ENCODE peak calls at places on chromosomes 3 and 15, in six cellular contexts. X is thoracic aorta, T is IMR-90, D is upper lobe of left lung, R is MM.1S, C is endodermal cell. H is an unnamed sample.
A peak's percentile ranks its signal among the peaks of the same experiment; 100 is the strongest.

GRCh38 chr15:68420186-68420684 is 11.7 kb downstream of the ITGA11 start:
- DNase-seq in C (peak; percentile 77), R (no peak), D (no peak), X (no peak), T (no peak), H (no peak)

GRCh38 chr3:22977042-22977441 is 226.1 kb upstream of the UBE2E2 start:
- DNase-seq in R (no peak), T (no peak), X (no peak), D (no peak), C (no peak), H (no peak)

GRCh38 chr3:43465109-43465508 is 156.7 kb downstream of the ANO10 start:
- DNase-seq in X (no peak), C (no peak), R (no peak), D (no peak), T (no peak), H (no peak)

GRCh38 chr15:85114886-85115285 is 133.2 kb downstream of the PDE8A start:
- DNase-seq in T (no peak), D (no peak), X (no peak), C (no peak), R (no peak), H (no peak)

GRCh38 chr3:74287557-74287956 is 326.9 kb downstream of the CNTN3 start:
- DNase-seq in R (no peak), X (no peak), T (peak; percentile 18), C (no peak), D (no peak), H (no peak)

GRCh38 chr3:189597918-189598317 is 33.3 kb upstream of the TP63 start:
- DNase-seq in C (no peak), D (no peak), R (no peak), T (no peak), X (no peak), H (no peak)

GRCh38 chr15:70483513-70483912 is 279.8 kb downstream of the UACA start:
- DNase-seq in D (no peak), X (no peak), R (no peak), T (no peak), C (no peak), H (no peak)

GRCh38 chr3:143951351-143951971 is 20.2 kb upstream of the DIPK2A start:
- DNase-seq in T (peak; percentile 46), R (peak; percentile 56), X (no peak), D (no peak), C (peak; percentile 63), H (peak; percentile 39)

GRCh38 chr3:185084883-185085282 is 68.0 kb downstream of the C3orf70 start:
- DNase-seq in R (no peak), X (no peak), C (no peak), D (no peak), T (peak; percentile 77), H (no peak)

GRCh38 chr3:15519096-15519495 is 2.4 kb downstream of the COLQ start:
- DNase-seq in C (no peak), D (no peak), R (no peak), T (no peak), X (no peak), H (no peak)

GRCh38 chr3:152309535-152310317 is 41.0 kb downstream of the MBNL1 start:
- DNase-seq in R (no peak), X (no peak), C (no peak), T (peak; percentile 83), D (no peak), H (no peak)

GRCh38 chr15:48427479-48427878 is 96.2 kb downstream of the DUT start:
- DNase-seq in T (no peak), C (peak; percentile 64), R (no peak), X (no peak), D (no peak), H (no peak)

GRCh38 chr3:87491843-87492242 is 215.5 kb upstream of the POU1F1 start:
- DNase-seq in X (no peak), T (no peak), D (no peak), R (no peak), C (no peak), H (no peak)

GRCh38 chr15:85013785-85014184 is 32.1 kb downstream of the PDE8A start:
- DNase-seq in X (no peak), T (no peak), C (no peak), R (no peak), D (no peak), H (no peak)

GRCh38 chr15:42511010-42511396 is 15.6 kb downstream of the SNAP23 start:
- DNase-seq in R (no peak), T (peak; percentile 84), D (no peak), X (no peak), C (no peak), H (no peak)

GRCh38 chr15:78661001-78661400 is 20.0 kb upstream of the CHRNB4 start:
- DNase-seq in D (peak; percentile 60), R (no peak), X (no peak), C (no peak), T (no peak), H (no peak)

GRCh38 chr3:134366928-134367352 is 7.3 kb downstream of the AMOTL2 start:
- DNase-seq in R (no peak), C (peak; percentile 66), X (no peak), D (peak; percentile 83), T (no peak), H (no peak)

GRCh38 chr3:31695280-31696008 is 162.7 kb downstream of the STT3B start:
- DNase-seq in X (no peak), T (no peak), R (no peak), D (no peak), C (peak; percentile 88), H (peak; percentile 32)

GRCh38 chr3:24769918-24770317 is 275.3 kb upstream of the THRB start:
- DNase-seq in C (no peak), T (no peak), D (no peak), R (no peak), X (no peak), H (no peak)

GRCh38 chr3:41690766-41691563 is 270.9 kb downstream of the ULK4 start:
- DNase-seq in D (no peak), X (no peak), C (no peak), R (no peak), T (no peak), H (no peak)

GRCh38 chr15:72180771-72181324 is 16.7 kb downstream of the GRAMD2A start:
- DNase-seq in X (no peak), D (no peak), C (peak; percentile 27), T (no peak), R (no peak), H (no peak)

GRCh38 chr3:41223691-41224090 is 24.4 kb downstream of the CTNNB1 start:
- DNase-seq in T (no peak), D (no peak), C (no peak), X (no peak), R (no peak), H (no peak)

GRCh38 chr15:67834593-67835348 is 5.1 kb downstream of the RNU6-1 start:
- DNase-seq in C (peak; percentile 80), R (no peak), T (no peak), D (peak; percentile 86), X (no peak), H (peak; percentile 28)

DNA sequence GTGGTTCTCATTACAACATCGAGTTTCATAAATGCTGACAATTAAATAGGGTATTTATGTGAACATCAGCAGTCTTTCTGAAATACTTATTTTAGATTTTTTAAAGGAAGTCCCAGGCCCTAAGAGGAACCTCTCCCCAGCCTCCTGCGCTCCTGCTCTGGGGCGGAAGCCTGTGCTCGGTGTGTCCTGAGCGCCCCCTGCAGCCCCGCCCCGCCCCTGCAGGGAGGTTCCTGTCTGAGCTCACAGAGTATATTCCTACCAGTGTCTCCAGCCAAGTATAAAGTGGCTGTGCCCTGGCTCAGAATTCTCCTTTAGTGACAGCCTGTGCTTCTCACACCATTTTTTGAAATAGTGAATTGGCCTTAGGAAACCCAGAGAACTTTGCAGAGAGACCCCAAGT is 567.9 kb downstream of the GOLGA6L6 start:
- DNase-seq in X (no peak), C (no peak), T (no peak), R (peak; percentile 21), D (peak; percentile 60), H (no peak)
- TF ChIP-seq CTCF in X (no peak), C (no peak), T (no peak), R (peak; percentile 55), D (no peak), H (no peak)

DNA sequence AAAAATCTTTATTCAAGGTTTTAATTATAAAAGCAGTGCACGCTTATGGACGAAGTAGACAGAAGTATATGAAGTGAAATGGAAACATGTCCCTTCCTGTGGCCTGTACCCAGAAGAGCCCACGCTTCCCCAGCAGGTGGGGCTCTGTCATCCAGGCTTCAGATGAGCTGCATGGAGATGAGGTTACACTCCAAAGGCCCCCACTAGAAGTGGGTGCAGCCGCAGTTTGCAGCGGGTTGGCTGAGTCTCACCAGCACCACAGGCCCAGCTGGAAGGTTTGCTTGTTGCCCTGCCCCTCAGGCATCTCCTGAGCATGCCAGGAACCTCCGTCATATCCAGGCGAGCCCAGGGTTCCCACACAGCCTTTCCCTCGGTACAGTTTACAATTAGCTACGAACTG is 33.1 kb downstream of the PRR20G start:
- DNase-seq in X (no peak), T (no peak), C (no peak), D (no peak), R (peak; percentile 29), H (peak; percentile 44)
- TF ChIP-seq CTCF in X (no peak), T (peak; percentile 13), C (peak; percentile 54), D (no peak), R (peak; percentile 47), H (peak; percentile 26)

GRCh38 chr3:8755097-8755496 is 14.3 kb downstream of the OXTR start:
- DNase-seq in T (no peak), C (no peak), R (no peak), X (no peak), D (no peak), H (no peak)

GRCh38 chr3:8752832-8753231 is 16.6 kb downstream of the OXTR start:
- DNase-seq in D (no peak), T (no peak), X (no peak), C (no peak), R (no peak), H (no peak)

GRCh38 chr3:8757551-8758518 is 11.6 kb downstream of the OXTR start:
- DNase-seq in D (peak; percentile 59), T (peak; percentile 48), X (no peak), C (peak; percentile 48), R (no peak), H (no peak)

GRCh38 chr3:8756671-8757070 is 12.7 kb downstream of the OXTR start:
- DNase-seq in X (no peak), T (peak; percentile 29), D (no peak), R (no peak), C (peak; percentile 61), H (no peak)

GRCh38 chr3:8755564-8756237 is 13.7 kb downstream of the OXTR start:
- DNase-seq in R (no peak), X (no peak), T (no peak), D (no peak), C (peak; percentile 71), H (no peak)
- TF ChIP-seq CTCF in R (peak; percentile 5), X (no peak), T (peak; percentile 29), D (no peak), C (peak; percentile 75), H (peak; percentile 20)

GRCh38 chr15:73937726-73938125 is 11.5 kb downstream of the LOXL1 start:
- DNase-seq in C (no peak), R (no peak), D (no peak), T (no peak), X (no peak), H (no peak)

GRCh38 chr15:73936588-73937312 is 10.5 kb downstream of the LOXL1 start:
- DNase-seq in X (no peak), C (no peak), D (no peak), T (no peak), R (no peak), H (no peak)

GRCh38 chr15:73935547-73935946 is 9.3 kb downstream of the LOXL1 start:
- DNase-seq in C (no peak), X (no peak), R (no peak), T (peak; percentile 47), D (no peak), H (no peak)

GRCh38 chr15:73937313-73937695 is 11.0 kb downstream of the LOXL1 start:
- DNase-seq in R (no peak), C (no peak), X (no peak), D (no peak), T (no peak), H (no peak)

GRCh38 chr15:73936181-73936580 is 9.9 kb downstream of the LOXL1 start:
- DNase-seq in C (no peak), R (no peak), X (no peak), D (no peak), T (peak; percentile 83), H (no peak)
- TF ChIP-seq CTCF in C (peak; percentile 47), R (no peak), X (peak; percentile 32), D (no peak), T (peak; percentile 60), H (no peak)

H was measured in GM13977.